ENCODE peak calls at places on chromosomes 4 and X, in nine cellular contexts. One of them, this sample, is unnamed.

GRCh38 chr4:4247711-4248035 is 350 bp downstream of the TMEM128 start:
- DNase-seq in GM20000: no peak
- DNase-seq in activated CD4-positive, alpha-beta T cell treated with anti-CD3 and anti-CD28 coated beads, Interleukin-2, amount 50 U/mL, for 1 hour: peak
- DNase-seq in HEK293T: no peak
- DNase-seq in left lung: no peak
- DNase-seq in MCF 10A: no peak
- DNase-seq in activated T-helper 1 cell treated with anti-CD3 and anti-CD28 coated beads, Interleukin-2, amount 50 U/mL, for 16 hours: no peak
- DNase-seq in COR-L47: no peak
- DNase-seq in hypothalamus: no peak
- DNase-seq in this sample: no peak

GRCh38 chr4:9877123-9877522 is 95.7 kb downstream of the DRD5 start:
- DNase-seq in GM20000: no peak
- DNase-seq in activated CD4-positive, alpha-beta T cell treated with anti-CD3 and anti-CD28 coated beads, Interleukin-2, amount 50 U/mL, for 1 hour: no peak
- DNase-seq in HEK293T: no peak
- DNase-seq in left lung: no peak
- DNase-seq in MCF 10A: no peak
- DNase-seq in activated T-helper 1 cell treated with anti-CD3 and anti-CD28 coated beads, Interleukin-2, amount 50 U/mL, for 16 hours: no peak
- DNase-seq in COR-L47: no peak
- DNase-seq in hypothalamus: no peak
- DNase-seq in this sample: no peak

GRCh38 chr4:57037982-57038604 is 59.4 kb downstream of the POLR2B start:
- DNase-seq in GM20000: peak
- DNase-seq in activated CD4-positive, alpha-beta T cell treated with anti-CD3 and anti-CD28 coated beads, Interleukin-2, amount 50 U/mL, for 1 hour: no peak
- DNase-seq in HEK293T: peak
- DNase-seq in left lung: peak
- DNase-seq in MCF 10A: peak
- DNase-seq in activated T-helper 1 cell treated with anti-CD3 and anti-CD28 coated beads, Interleukin-2, amount 50 U/mL, for 16 hours: no peak
- DNase-seq in COR-L47: peak
- DNase-seq in hypothalamus: peak
- DNase-seq in this sample: no peak

GRCh38 chr4:102687982-102688433 is 72.8 kb downstream of the MANBA start:
- DNase-seq in GM20000: no peak
- DNase-seq in activated CD4-positive, alpha-beta T cell treated with anti-CD3 and anti-CD28 coated beads, Interleukin-2, amount 50 U/mL, for 1 hour: no peak
- DNase-seq in HEK293T: no peak
- DNase-seq in left lung: no peak
- DNase-seq in MCF 10A: no peak
- DNase-seq in activated T-helper 1 cell treated with anti-CD3 and anti-CD28 coated beads, Interleukin-2, amount 50 U/mL, for 16 hours: no peak
- DNase-seq in COR-L47: no peak
- DNase-seq in hypothalamus: no peak
- DNase-seq in this sample: no peak

GRCh38 chr4:99383381-99383780 is 30.8 kb upstream of the ADH1C start:
- DNase-seq in GM20000: no peak
- DNase-seq in activated CD4-positive, alpha-beta T cell treated with anti-CD3 and anti-CD28 coated beads, Interleukin-2, amount 50 U/mL, for 1 hour: no peak
- DNase-seq in HEK293T: no peak
- DNase-seq in left lung: no peak
- DNase-seq in MCF 10A: no peak
- DNase-seq in activated T-helper 1 cell treated with anti-CD3 and anti-CD28 coated beads, Interleukin-2, amount 50 U/mL, for 16 hours: no peak
- DNase-seq in COR-L47: no peak
- DNase-seq in hypothalamus: no peak
- DNase-seq in this sample: no peak

GRCh38 chr4:8340721-8341680 is 71.4 kb downstream of the HTRA3 start:
- DNase-seq in GM20000: no peak
- DNase-seq in activated CD4-positive, alpha-beta T cell treated with anti-CD3 and anti-CD28 coated beads, Interleukin-2, amount 50 U/mL, for 1 hour: no peak
- DNase-seq in HEK293T: no peak
- DNase-seq in left lung: peak
- DNase-seq in MCF 10A: no peak
- DNase-seq in activated T-helper 1 cell treated with anti-CD3 and anti-CD28 coated beads, Interleukin-2, amount 50 U/mL, for 16 hours: no peak
- DNase-seq in COR-L47: no peak
- DNase-seq in hypothalamus: peak
- DNase-seq in this sample: no peak

GRCh38 chrX:115592997-115593734 is 32.2 kb downstream of the PLS3 start:
- DNase-seq in GM20000: no peak
- DNase-seq in activated CD4-positive, alpha-beta T cell treated with anti-CD3 and anti-CD28 coated beads, Interleukin-2, amount 50 U/mL, for 1 hour: no peak
- DNase-seq in HEK293T: no peak
- DNase-seq in left lung: no peak
- DNase-seq in MCF 10A: peak
- DNase-seq in activated T-helper 1 cell treated with anti-CD3 and anti-CD28 coated beads, Interleukin-2, amount 50 U/mL, for 16 hours: no peak
- DNase-seq in COR-L47: no peak
- DNase-seq in hypothalamus: no peak
- DNase-seq in this sample: no peak

GRCh38 chr4:104942990-104943758 is 203.5 kb upstream of the TET2 start:
- DNase-seq in GM20000: peak
- DNase-seq in activated CD4-positive, alpha-beta T cell treated with anti-CD3 and anti-CD28 coated beads, Interleukin-2, amount 50 U/mL, for 1 hour: no peak
- DNase-seq in HEK293T: no peak
- DNase-seq in left lung: no peak
- DNase-seq in MCF 10A: no peak
- DNase-seq in activated T-helper 1 cell treated with anti-CD3 and anti-CD28 coated beads, Interleukin-2, amount 50 U/mL, for 16 hours: no peak
- DNase-seq in COR-L47: no peak
- DNase-seq in hypothalamus: no peak
- DNase-seq in this sample: no peak

GRCh38 chrX:69196666-69197065 is 31.4 kb upstream of the PJA1 start:
- DNase-seq in GM20000: no peak
- DNase-seq in activated CD4-positive, alpha-beta T cell treated with anti-CD3 and anti-CD28 coated beads, Interleukin-2, amount 50 U/mL, for 1 hour: no peak
- DNase-seq in HEK293T: no peak
- DNase-seq in left lung: no peak
- DNase-seq in MCF 10A: no peak
- DNase-seq in activated T-helper 1 cell treated with anti-CD3 and anti-CD28 coated beads, Interleukin-2, amount 50 U/mL, for 16 hours: no peak
- DNase-seq in COR-L47: no peak
- DNase-seq in hypothalamus: no peak
- DNase-seq in this sample: no peak

GRCh38 chr4:80199004-80199579 is 1.8 kb downstream of the PRDM8 start:
- DNase-seq in GM20000: peak
- DNase-seq in activated CD4-positive, alpha-beta T cell treated with anti-CD3 and anti-CD28 coated beads, Interleukin-2, amount 50 U/mL, for 1 hour: no peak
- DNase-seq in HEK293T: no peak
- DNase-seq in left lung: no peak
- DNase-seq in MCF 10A: no peak
- DNase-seq in activated T-helper 1 cell treated with anti-CD3 and anti-CD28 coated beads, Interleukin-2, amount 50 U/mL, for 16 hours: no peak
- DNase-seq in COR-L47: no peak
- DNase-seq in hypothalamus: no peak
- DNase-seq in this sample: no peak

GRCh38 chr4:187258651-187259401 is 535.2 kb upstream of the FAT1 start:
- DNase-seq in GM20000: no peak
- DNase-seq in activated CD4-positive, alpha-beta T cell treated with anti-CD3 and anti-CD28 coated beads, Interleukin-2, amount 50 U/mL, for 1 hour: no peak
- DNase-seq in HEK293T: peak
- DNase-seq in left lung: no peak
- DNase-seq in MCF 10A: no peak
- DNase-seq in activated T-helper 1 cell treated with anti-CD3 and anti-CD28 coated beads, Interleukin-2, amount 50 U/mL, for 16 hours: no peak
- DNase-seq in COR-L47: peak
- DNase-seq in hypothalamus: no peak
- DNase-seq in this sample: no peak

GRCh38 chrX:131818297-131818936 is 204.7 kb upstream of the STK26 start:
- DNase-seq in GM20000: no peak
- DNase-seq in activated CD4-positive, alpha-beta T cell treated with anti-CD3 and anti-CD28 coated beads, Interleukin-2, amount 50 U/mL, for 1 hour: no peak
- DNase-seq in HEK293T: no peak
- DNase-seq in left lung: no peak
- DNase-seq in MCF 10A: no peak
- DNase-seq in activated T-helper 1 cell treated with anti-CD3 and anti-CD28 coated beads, Interleukin-2, amount 50 U/mL, for 16 hours: no peak
- DNase-seq in COR-L47: no peak
- DNase-seq in hypothalamus: no peak
- DNase-seq in this sample: no peak

GRCh38 chrX:110569506-110569905 is 210.9 kb downstream of the RTL9 start:
- DNase-seq in GM20000: no peak
- DNase-seq in activated CD4-positive, alpha-beta T cell treated with anti-CD3 and anti-CD28 coated beads, Interleukin-2, amount 50 U/mL, for 1 hour: no peak
- DNase-seq in HEK293T: no peak
- DNase-seq in left lung: no peak
- DNase-seq in MCF 10A: peak
- DNase-seq in activated T-helper 1 cell treated with anti-CD3 and anti-CD28 coated beads, Interleukin-2, amount 50 U/mL, for 16 hours: no peak
- DNase-seq in COR-L47: no peak
- DNase-seq in hypothalamus: no peak
- DNase-seq in this sample: no peak

GRCh38 chrX:123731987-123732678 is 719 bp downstream of the THOC2 start:
- DNase-seq in GM20000: no peak
- DNase-seq in activated CD4-positive, alpha-beta T cell treated with anti-CD3 and anti-CD28 coated beads, Interleukin-2, amount 50 U/mL, for 1 hour: no peak
- DNase-seq in HEK293T: peak
- DNase-seq in left lung: peak
- DNase-seq in MCF 10A: peak
- DNase-seq in activated T-helper 1 cell treated with anti-CD3 and anti-CD28 coated beads, Interleukin-2, amount 50 U/mL, for 16 hours: peak
- DNase-seq in COR-L47: peak
- DNase-seq in hypothalamus: no peak
- DNase-seq in this sample: no peak

GRCh38 chr4:22969314-22969896 is 276.7 kb downstream of the GBA3 start:
- DNase-seq in GM20000: no peak
- DNase-seq in activated CD4-positive, alpha-beta T cell treated with anti-CD3 and anti-CD28 coated beads, Interleukin-2, amount 50 U/mL, for 1 hour: no peak
- DNase-seq in HEK293T: no peak
- DNase-seq in left lung: no peak
- DNase-seq in MCF 10A: peak
- DNase-seq in activated T-helper 1 cell treated with anti-CD3 and anti-CD28 coated beads, Interleukin-2, amount 50 U/mL, for 16 hours: no peak
- DNase-seq in COR-L47: no peak
- DNase-seq in hypothalamus: no peak
- DNase-seq in this sample: no peak

GRCh38 chr4:79042079-79042674 is 102.9 kb upstream of the PAQR3 start:
- DNase-seq in GM20000: peak
- DNase-seq in activated CD4-positive, alpha-beta T cell treated with anti-CD3 and anti-CD28 coated beads, Interleukin-2, amount 50 U/mL, for 1 hour: no peak
- DNase-seq in HEK293T: peak
- DNase-seq in left lung: no peak
- DNase-seq in MCF 10A: peak
- DNase-seq in activated T-helper 1 cell treated with anti-CD3 and anti-CD28 coated beads, Interleukin-2, amount 50 U/mL, for 16 hours: no peak
- DNase-seq in COR-L47: peak
- DNase-seq in hypothalamus: no peak
- DNase-seq in this sample: no peak

GRCh38 chr4:1720163-1720983 is 750 bp downstream of the TMEM129 start:
- DNase-seq in GM20000: peak
- DNase-seq in activated CD4-positive, alpha-beta T cell treated with anti-CD3 and anti-CD28 coated beads, Interleukin-2, amount 50 U/mL, for 1 hour: peak
- DNase-seq in HEK293T: no peak
- DNase-seq in left lung: peak
- DNase-seq in MCF 10A: peak
- DNase-seq in activated T-helper 1 cell treated with anti-CD3 and anti-CD28 coated beads, Interleukin-2, amount 50 U/mL, for 16 hours: no peak
- DNase-seq in COR-L47: no peak
- DNase-seq in hypothalamus: peak
- DNase-seq in this sample: no peak

GRCh38 chr4:99378876-99379275 is 26.3 kb upstream of the ADH1C start:
- DNase-seq in GM20000: no peak
- DNase-seq in activated CD4-positive, alpha-beta T cell treated with anti-CD3 and anti-CD28 coated beads, Interleukin-2, amount 50 U/mL, for 1 hour: no peak
- DNase-seq in HEK293T: no peak
- DNase-seq in left lung: no peak
- DNase-seq in MCF 10A: no peak
- DNase-seq in activated T-helper 1 cell treated with anti-CD3 and anti-CD28 coated beads, Interleukin-2, amount 50 U/mL, for 16 hours: no peak
- DNase-seq in COR-L47: no peak
- DNase-seq in hypothalamus: no peak
- DNase-seq in this sample: no peak

GRCh38 chrX:85303544-85303943 is 59.8 kb downstream of the ZNF711 start:
- DNase-seq in GM20000: no peak
- DNase-seq in activated CD4-positive, alpha-beta T cell treated with anti-CD3 and anti-CD28 coated beads, Interleukin-2, amount 50 U/mL, for 1 hour: no peak
- DNase-seq in HEK293T: no peak
- DNase-seq in left lung: no peak
- DNase-seq in MCF 10A: no peak
- DNase-seq in activated T-helper 1 cell treated with anti-CD3 and anti-CD28 coated beads, Interleukin-2, amount 50 U/mL, for 16 hours: no peak
- DNase-seq in COR-L47: no peak
- DNase-seq in hypothalamus: no peak
- DNase-seq in this sample: no peak

GRCh38 chrX:120731386-120731785 is 101.5 kb upstream of the C1GALT1C1 start:
- DNase-seq in GM20000: no peak
- DNase-seq in activated CD4-positive, alpha-beta T cell treated with anti-CD3 and anti-CD28 coated beads, Interleukin-2, amount 50 U/mL, for 1 hour: no peak
- DNase-seq in HEK293T: no peak
- DNase-seq in left lung: no peak
- DNase-seq in MCF 10A: no peak
- DNase-seq in activated T-helper 1 cell treated with anti-CD3 and anti-CD28 coated beads, Interleukin-2, amount 50 U/mL, for 16 hours: no peak
- DNase-seq in COR-L47: no peak
- DNase-seq in hypothalamus: no peak
- DNase-seq in this sample: no peak

GRCh38 chr4:10704050-10704810 is 19.7 kb upstream of the CLNK start:
- DNase-seq in GM20000: no peak
- DNase-seq in activated CD4-positive, alpha-beta T cell treated with anti-CD3 and anti-CD28 coated beads, Interleukin-2, amount 50 U/mL, for 1 hour: no peak
- DNase-seq in HEK293T: no peak
- DNase-seq in left lung: no peak
- DNase-seq in MCF 10A: no peak
- DNase-seq in activated T-helper 1 cell treated with anti-CD3 and anti-CD28 coated beads, Interleukin-2, amount 50 U/mL, for 16 hours: no peak
- DNase-seq in COR-L47: no peak
- DNase-seq in hypothalamus: no peak
- DNase-seq in this sample: no peak

GRCh38 chrX:110250847-110251246 is 67.0 kb downstream of the AMMECR1 start:
- DNase-seq in GM20000: no peak
- DNase-seq in activated CD4-positive, alpha-beta T cell treated with anti-CD3 and anti-CD28 coated beads, Interleukin-2, amount 50 U/mL, for 1 hour: no peak
- DNase-seq in HEK293T: no peak
- DNase-seq in left lung: no peak
- DNase-seq in MCF 10A: no peak
- DNase-seq in activated T-helper 1 cell treated with anti-CD3 and anti-CD28 coated beads, Interleukin-2, amount 50 U/mL, for 16 hours: no peak
- DNase-seq in COR-L47: no peak
- DNase-seq in hypothalamus: no peak
- DNase-seq in this sample: no peak

GRCh38 chr4:38560763-38561558 is 103.0 kb upstream of the KLF3 start:
- DNase-seq in GM20000: peak
- DNase-seq in activated CD4-positive, alpha-beta T cell treated with anti-CD3 and anti-CD28 coated beads, Interleukin-2, amount 50 U/mL, for 1 hour: no peak
- DNase-seq in HEK293T: no peak
- DNase-seq in left lung: no peak
- DNase-seq in MCF 10A: peak
- DNase-seq in activated T-helper 1 cell treated with anti-CD3 and anti-CD28 coated beads, Interleukin-2, amount 50 U/mL, for 16 hours: no peak
- DNase-seq in COR-L47: no peak
- DNase-seq in hypothalamus: no peak
- DNase-seq in this sample: no peak

GRCh38 chrX:85765651-85766050 is 281.7 kb downstream of the CHM start:
- DNase-seq in GM20000: no peak
- DNase-seq in activated CD4-positive, alpha-beta T cell treated with anti-CD3 and anti-CD28 coated beads, Interleukin-2, amount 50 U/mL, for 1 hour: no peak
- DNase-seq in HEK293T: no peak
- DNase-seq in left lung: no peak
- DNase-seq in MCF 10A: no peak
- DNase-seq in activated T-helper 1 cell treated with anti-CD3 and anti-CD28 coated beads, Interleukin-2, amount 50 U/mL, for 16 hours: no peak
- DNase-seq in COR-L47: no peak
- DNase-seq in hypothalamus: no peak
- DNase-seq in this sample: no peak

GRCh38 chr4:133154725-133155124 is 5.6 kb downstream of the PCDH10 start:
- DNase-seq in GM20000: peak
- DNase-seq in activated CD4-positive, alpha-beta T cell treated with anti-CD3 and anti-CD28 coated beads, Interleukin-2, amount 50 U/mL, for 1 hour: no peak
- DNase-seq in HEK293T: peak
- DNase-seq in left lung: no peak
- DNase-seq in MCF 10A: peak
- DNase-seq in activated T-helper 1 cell treated with anti-CD3 and anti-CD28 coated beads, Interleukin-2, amount 50 U/mL, for 16 hours: no peak
- DNase-seq in COR-L47: no peak
- DNase-seq in hypothalamus: no peak
- DNase-seq in this sample: no peak

GRCh38 chr4:169029947-169030346 is 19.9 kb upstream of the CBR4 start:
- DNase-seq in GM20000: no peak
- DNase-seq in activated CD4-positive, alpha-beta T cell treated with anti-CD3 and anti-CD28 coated beads, Interleukin-2, amount 50 U/mL, for 1 hour: no peak
- DNase-seq in HEK293T: no peak
- DNase-seq in left lung: no peak
- DNase-seq in MCF 10A: no peak
- DNase-seq in activated T-helper 1 cell treated with anti-CD3 and anti-CD28 coated beads, Interleukin-2, amount 50 U/mL, for 16 hours: no peak
- DNase-seq in COR-L47: no peak
- DNase-seq in hypothalamus: no peak
- DNase-seq in this sample: no peak

GRCh38 chr4:23938796-23939195 is 48.9 kb upstream of the PPARGC1A start:
- DNase-seq in GM20000: no peak
- DNase-seq in activated CD4-positive, alpha-beta T cell treated with anti-CD3 and anti-CD28 coated beads, Interleukin-2, amount 50 U/mL, for 1 hour: no peak
- DNase-seq in HEK293T: no peak
- DNase-seq in left lung: no peak
- DNase-seq in MCF 10A: no peak
- DNase-seq in activated T-helper 1 cell treated with anti-CD3 and anti-CD28 coated beads, Interleukin-2, amount 50 U/mL, for 16 hours: no peak
- DNase-seq in COR-L47: no peak
- DNase-seq in hypothalamus: no peak
- DNase-seq in this sample: no peak

GRCh38 chr4:119655111-119655837 is 26.7 kb upstream of the PDE5A start:
- DNase-seq in GM20000: no peak
- DNase-seq in activated CD4-positive, alpha-beta T cell treated with anti-CD3 and anti-CD28 coated beads, Interleukin-2, amount 50 U/mL, for 1 hour: no peak
- DNase-seq in HEK293T: no peak
- DNase-seq in left lung: no peak
- DNase-seq in MCF 10A: no peak
- DNase-seq in activated T-helper 1 cell treated with anti-CD3 and anti-CD28 coated beads, Interleukin-2, amount 50 U/mL, for 16 hours: no peak
- DNase-seq in COR-L47: no peak
- DNase-seq in hypothalamus: no peak
- DNase-seq in this sample: no peak

GRCh38 chrX:136812286-136812685 is 31.6 kb upstream of the ARHGEF6 start:
- DNase-seq in GM20000: no peak
- DNase-seq in activated CD4-positive, alpha-beta T cell treated with anti-CD3 and anti-CD28 coated beads, Interleukin-2, amount 50 U/mL, for 1 hour: no peak
- DNase-seq in HEK293T: no peak
- DNase-seq in left lung: no peak
- DNase-seq in MCF 10A: no peak
- DNase-seq in activated T-helper 1 cell treated with anti-CD3 and anti-CD28 coated beads, Interleukin-2, amount 50 U/mL, for 16 hours: no peak
- DNase-seq in COR-L47: no peak
- DNase-seq in hypothalamus: no peak
- DNase-seq in this sample: no peak

GRCh38 chr4:128285085-128286023 is 2.3 kb downstream of the PGRMC2 start:
- DNase-seq in GM20000: no peak
- DNase-seq in activated CD4-positive, alpha-beta T cell treated with anti-CD3 and anti-CD28 coated beads, Interleukin-2, amount 50 U/mL, for 1 hour: no peak
- DNase-seq in HEK293T: no peak
- DNase-seq in left lung: no peak
- DNase-seq in MCF 10A: no peak
- DNase-seq in activated T-helper 1 cell treated with anti-CD3 and anti-CD28 coated beads, Interleukin-2, amount 50 U/mL, for 16 hours: no peak
- DNase-seq in COR-L47: no peak
- DNase-seq in hypothalamus: no peak
- DNase-seq in this sample: no peak

GRCh38 chrX:2500091-2500680 is 590 bp downstream of the DHRSX start:
- DNase-seq in GM20000: peak
- DNase-seq in activated CD4-positive, alpha-beta T cell treated with anti-CD3 and anti-CD28 coated beads, Interleukin-2, amount 50 U/mL, for 1 hour: peak
- DNase-seq in HEK293T: peak
- DNase-seq in left lung: peak
- DNase-seq in MCF 10A: peak
- DNase-seq in activated T-helper 1 cell treated with anti-CD3 and anti-CD28 coated beads, Interleukin-2, amount 50 U/mL, for 16 hours: no peak
- DNase-seq in COR-L47: no peak
- DNase-seq in hypothalamus: no peak
- DNase-seq in this sample: no peak